ENCODE peak calls at places on chromosomes 3 and 15, in four cellular contexts. One of them, this sample, is unnamed.

GRCh38 chr15:74314897-74315438 is 52.5 kb downstream of the CYP11A1 start:
- DNase-seq in K562: peak
- DNase-seq in WTC11: no peak
- DNase-seq in HepG2: no peak
- DNase-seq in this sample: no peak

GRCh38 chr15:99438691-99439523 is 126.9 kb upstream of the MEF2A start:
- DNase-seq in K562: no peak
- DNase-seq in WTC11: no peak
- DNase-seq in HepG2: no peak
- DNase-seq in this sample: no peak

GRCh38 chr3:45165497-45166282 is 19.5 kb upstream of the CDCP1 start:
- DNase-seq in K562: no peak
- DNase-seq in WTC11: no peak
- DNase-seq in HepG2: no peak
- DNase-seq in this sample: no peak

GRCh38 chr15:49855917-49856637 is 235.2 kb downstream of the DTWD1 start:
- DNase-seq in K562: no peak
- DNase-seq in WTC11: no peak
- DNase-seq in HepG2: no peak
- DNase-seq in this sample: no peak

GRCh38 chr3:29764059-29764458 is 483.2 kb downstream of the RBMS3 start:
- DNase-seq in K562: no peak
- DNase-seq in WTC11: no peak
- DNase-seq in HepG2: no peak
- DNase-seq in this sample: no peak

GRCh38 chr3:10017636-10018292 is 8.5 kb upstream of the FANCD2 start:
- DNase-seq in K562: no peak
- DNase-seq in WTC11: no peak
- DNase-seq in HepG2: no peak
- DNase-seq in this sample: no peak

GRCh38 chr3:130687327-130687726 is 59.3 kb downstream of the PIK3R4 start:
- DNase-seq in K562: no peak
- DNase-seq in WTC11: no peak
- DNase-seq in HepG2: no peak
- DNase-seq in this sample: no peak

GRCh38 chr3:11996500-11996899 is 7.7 kb upstream of the SYN2 start:
- DNase-seq in K562: no peak
- DNase-seq in WTC11: no peak
- DNase-seq in HepG2: no peak
- DNase-seq in this sample: peak

GRCh38 chr3:188546835-188547670 is 393.1 kb downstream of the LPP start:
- DNase-seq in K562: no peak
- DNase-seq in WTC11: no peak
- DNase-seq in HepG2: peak
- DNase-seq in this sample: no peak

GRCh38 chr15:34336333-34336732 is 1.2 kb downstream of the SLC12A6 start:
- DNase-seq in K562: no peak
- DNase-seq in WTC11: no peak
- DNase-seq in HepG2: no peak
- DNase-seq in this sample: no peak

GRCh38 chr3:56303508-56303907 is 164.8 kb downstream of the ERC2 start:
- DNase-seq in K562: peak
- DNase-seq in WTC11: peak
- DNase-seq in HepG2: peak
- DNase-seq in this sample: peak

GRCh38 chr15:58346361-58346760 is 85.4 kb upstream of the LIPC start:
- DNase-seq in K562: no peak
- DNase-seq in WTC11: no peak
- DNase-seq in HepG2: no peak
- DNase-seq in this sample: no peak

GRCh38 chr3:26712211-26713026 is 89.8 kb downstream of the LRRC3B start:
- DNase-seq in K562: peak
- DNase-seq in WTC11: no peak
- DNase-seq in HepG2: peak
- DNase-seq in this sample: peak

GRCh38 chr3:14663396-14663795 is 11.5 kb upstream of the C3orf20 start:
- DNase-seq in K562: no peak
- DNase-seq in WTC11: no peak
- DNase-seq in HepG2: no peak
- DNase-seq in this sample: no peak

GRCh38 chr3:13470894-13471574 is 9.1 kb upstream of the HDAC11 start:
- DNase-seq in K562: no peak
- DNase-seq in WTC11: peak
- DNase-seq in HepG2: peak
- DNase-seq in this sample: no peak

GRCh38 chr3:52521488-52521824 is 12.2 kb downstream of the NT5DC2 start:
- DNase-seq in K562: no peak
- DNase-seq in WTC11: no peak
- DNase-seq in HepG2: no peak
- DNase-seq in this sample: no peak

GRCh38 chr3:120689395-120689794 is 7.4 kb upstream of the HGD start:
- DNase-seq in K562: no peak
- DNase-seq in WTC11: no peak
- DNase-seq in HepG2: peak
- DNase-seq in this sample: no peak

GRCh38 chr15:85607141-85607806 is 187.5 kb downstream of the KLHL25 start:
- DNase-seq in K562: no peak
- DNase-seq in WTC11: no peak
- DNase-seq in HepG2: peak
- DNase-seq in this sample: no peak

GRCh38 chr3:178419078-178419477 is 117.2 kb upstream of the KCNMB2 start:
- DNase-seq in K562: no peak
- DNase-seq in WTC11: no peak
- DNase-seq in HepG2: no peak
- DNase-seq in this sample: no peak

GRCh38 chr15:31470756-31471155 is 144.1 kb downstream of the KLF13 start:
- DNase-seq in K562: no peak
- DNase-seq in WTC11: no peak
- DNase-seq in HepG2: no peak
- DNase-seq in this sample: no peak

GRCh38 chr3:123027292-123028232 is at the start of gene SEMA5B:
- DNase-seq in K562: peak
- DNase-seq in WTC11: peak
- DNase-seq in HepG2: no peak
- DNase-seq in this sample: peak

GRCh38 chr3:13215940-13216546 is 142.8 kb upstream of the IQSEC1 start:
- DNase-seq in K562: no peak
- DNase-seq in WTC11: no peak
- DNase-seq in HepG2: peak
- DNase-seq in this sample: no peak

GRCh38 chr15:70447511-70447910 is 315.8 kb downstream of the UACA start:
- DNase-seq in K562: no peak
- DNase-seq in WTC11: no peak
- DNase-seq in HepG2: no peak
- DNase-seq in this sample: no peak
- TF ChIP-seq FOXJ3 in K562: no peak
- TF ChIP-seq FOXJ3 in WTC11: no peak
- TF ChIP-seq FOXJ3 in HepG2: no peak
- TF ChIP-seq FOXJ3 in this sample: no peak

GRCh38 chr15:64029111-64029510 is 17.2 kb downstream of the DAPK2 start:
- DNase-seq in K562: no peak
- DNase-seq in WTC11: no peak
- DNase-seq in HepG2: no peak
- DNase-seq in this sample: no peak

GRCh38 chr15:64029633-64030032 is 16.7 kb downstream of the DAPK2 start:
- DNase-seq in K562: no peak
- DNase-seq in WTC11: no peak
- DNase-seq in HepG2: no peak
- DNase-seq in this sample: no peak

GRCh38 chr15:64032327-64032726 is 14.0 kb downstream of the DAPK2 start:
- DNase-seq in K562: no peak
- DNase-seq in WTC11: no peak
- DNase-seq in HepG2: no peak
- DNase-seq in this sample: no peak

GRCh38 chr15:64034519-64034918 is 11.8 kb downstream of the DAPK2 start:
- DNase-seq in K562: no peak
- DNase-seq in WTC11: no peak
- DNase-seq in HepG2: no peak
- DNase-seq in this sample: no peak

GRCh38 chr15:64030123-64030522 is 16.2 kb downstream of the DAPK2 start:
- DNase-seq in K562: no peak
- DNase-seq in WTC11: no peak
- DNase-seq in HepG2: no peak
- DNase-seq in this sample: no peak
- TF ChIP-seq FOXJ3 in K562: no peak
- TF ChIP-seq FOXJ3 in WTC11: no peak
- TF ChIP-seq FOXJ3 in HepG2: no peak
- TF ChIP-seq FOXJ3 in this sample: no peak

DNA sequence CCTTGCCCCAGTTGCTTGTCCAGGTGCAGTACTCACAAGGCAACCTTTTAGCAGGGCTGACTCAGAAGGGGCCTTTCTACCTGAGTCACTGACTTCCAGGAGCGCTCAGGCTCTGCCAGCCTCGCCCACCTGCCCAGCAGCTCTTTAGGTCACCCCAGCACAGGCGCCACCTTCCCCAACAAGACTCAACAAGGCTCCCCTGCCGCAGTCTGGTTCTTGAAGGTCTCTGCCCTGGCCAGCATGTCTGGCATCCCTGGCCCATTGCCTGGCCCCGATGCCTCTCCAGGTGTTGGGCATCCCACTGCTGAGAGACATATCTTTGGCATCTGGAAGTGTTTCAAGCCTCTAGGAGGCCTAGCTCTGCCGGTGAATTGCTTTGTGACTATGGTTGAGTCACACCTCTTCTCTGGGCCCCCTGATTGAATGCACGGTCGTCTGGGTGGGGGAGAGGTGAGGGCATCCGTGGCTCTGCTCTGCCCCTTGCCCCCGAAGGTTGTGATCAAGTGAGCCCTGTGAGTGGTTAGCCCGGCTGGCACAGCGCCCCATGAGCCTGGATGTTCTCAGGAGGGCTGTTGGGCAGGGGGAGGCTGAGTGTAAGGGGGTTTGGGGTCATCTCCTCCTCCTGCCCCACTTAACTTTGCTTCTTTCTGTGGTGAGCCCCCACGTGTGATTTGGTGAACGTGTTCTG is 21.6 kb downstream of the SNX33 start:
- DNase-seq in K562: no peak
- DNase-seq in WTC11: no peak
- DNase-seq in HepG2: no peak
- DNase-seq in this sample: no peak
- TF ChIP-seq FOXJ3 in K562: no peak
- TF ChIP-seq FOXJ3 in WTC11: no peak
- TF ChIP-seq FOXJ3 in HepG2: no peak
- TF ChIP-seq FOXJ3 in this sample: no peak

GRCh38 chr15:92077353-92078080 is 224.0 kb downstream of the SLCO3A1 start:
- DNase-seq in K562: peak
- DNase-seq in WTC11: peak
- DNase-seq in HepG2: peak
- DNase-seq in this sample: peak
- TF ChIP-seq FOXJ3 in K562: no peak
- TF ChIP-seq FOXJ3 in WTC11: no peak
- TF ChIP-seq FOXJ3 in HepG2: no peak
- TF ChIP-seq FOXJ3 in this sample: no peak